ENCODE peak calls at places on chromosomes 11 and 22, in nine cellular contexts. Z, J, C, O, B, M, G, E and K are unnamed samples.

GRCh38 chr11:102006835-102007566 is 40.2 kb upstream of the CFAP300 start:
- DNase-seq in Z (no peak), J (no peak), C (no peak), O (no peak), B (no peak), M (no peak), G (no peak), E (no peak), K (no peak)

GRCh38 chr11:45400594-45400993 is 114.5 kb upstream of the SYT13 start:
- DNase-seq in Z (no peak), J (no peak), C (no peak), O (no peak), B (peak), M (peak), G (no peak), E (peak), K (no peak)

GRCh38 chr22:45201678-45202332 is 38.1 kb downstream of the NUP50 start:
- DNase-seq in Z (no peak), J (no peak), C (no peak), O (no peak), B (peak), M (peak), G (no peak), E (peak), K (no peak)

GRCh38 chr22:43627485-43628252 is 184.4 kb downstream of the EFCAB6 start:
- DNase-seq in Z (no peak), J (no peak), C (no peak), O (no peak), B (no peak), M (no peak), G (peak), E (no peak), K (no peak)

GRCh38 chr11:113242767-113243397 is 71.5 kb upstream of the TTC12 start:
- DNase-seq in Z (no peak), J (no peak), C (no peak), O (peak), B (peak), M (peak), G (peak), E (peak), K (no peak)

GRCh38 chr11:117976445-117976844 is 9.7 kb upstream of the IL10RA start:
- DNase-seq in Z (no peak), J (no peak), C (no peak), O (no peak), B (no peak), M (no peak), G (no peak), E (no peak), K (no peak)

GRCh38 chr22:31106001-31106571 is 1.3 kb downstream of the SELENOM start:
- DNase-seq in Z (peak), J (no peak), C (no peak), O (no peak), B (no peak), M (no peak), G (no peak), E (no peak), K (no peak)

GRCh38 chr22:25146311-25146710 is 53.3 kb upstream of the CRYBB3 start:
- DNase-seq in Z (no peak), J (no peak), C (no peak), O (no peak), B (no peak), M (peak), G (no peak), E (no peak), K (no peak)

GRCh38 chr11:639324-639977 is 2.4 kb downstream of the DRD4 start:
- DNase-seq in Z (no peak), J (no peak), C (no peak), O (no peak), B (no peak), M (no peak), G (no peak), E (no peak), K (no peak)

GRCh38 chr22:44660051-44660830 is 41.8 kb upstream of the PRR5 start:
- DNase-seq in Z (no peak), J (no peak), C (no peak), O (no peak), B (no peak), M (no peak), G (no peak), E (no peak), K (no peak)

GRCh38 chr11:46378296-46378695 is 3.2 kb upstream of the MDK start:
- DNase-seq in Z (no peak), J (no peak), C (no peak), O (no peak), B (no peak), M (no peak), G (no peak), E (no peak), K (no peak)

GRCh38 chr11:12290477-12290922 is 86.9 kb upstream of the PARVA start:
- DNase-seq in Z (no peak), J (no peak), C (no peak), O (no peak), B (peak), M (no peak), G (no peak), E (no peak), K (no peak)

GRCh38 chr11:36313750-36314500 is 17.8 kb downstream of the PRR5L start:
- DNase-seq in Z (no peak), J (no peak), C (no peak), O (no peak), B (no peak), M (no peak), G (no peak), E (no peak), K (no peak)

GRCh38 chr22:45965565-45965962 is 11.4 kb downstream of the WNT7B start:
- DNase-seq in Z (no peak), J (no peak), C (no peak), O (no peak), B (no peak), M (no peak), G (no peak), E (no peak), K (no peak)

GRCh38 chr22:49303061-49303735 is 524.5 kb downstream of the BRD1 start:
- DNase-seq in Z (peak), J (peak), C (no peak), O (no peak), B (no peak), M (no peak), G (no peak), E (no peak), K (no peak)

GRCh38 chr22:42282943-42283287 is 12.5 kb upstream of the TCF20 start:
- DNase-seq in Z (no peak), J (no peak), C (no peak), O (no peak), B (peak), M (no peak), G (no peak), E (no peak), K (no peak)

GRCh38 chr11:8809605-8810272 is 101.2 kb upstream of the AKIP1 start:
- DNase-seq in Z (no peak), J (no peak), C (no peak), O (no peak), B (no peak), M (no peak), G (no peak), E (no peak), K (no peak)
- H3K4me3 ChIP-seq in Z (peak), J (peak), C (no peak), O (no peak), B (peak), M (peak), G (peak), E (peak), K (no peak)

GRCh38 chr11:78205256-78205655 is 16.5 kb downstream of the USP35 start:
- DNase-seq in Z (no peak), J (no peak), C (no peak), O (no peak), B (no peak), M (no peak), G (no peak), E (no peak), K (no peak)

GRCh38 chr11:78200553-78200952 is 11.8 kb downstream of the USP35 start:
- DNase-seq in Z (no peak), J (no peak), C (no peak), O (no peak), B (no peak), M (no peak), G (no peak), E (no peak), K (no peak)

GRCh38 chr11:78203184-78203583 is 14.5 kb downstream of the USP35 start:
- DNase-seq in Z (no peak), J (no peak), C (peak), O (peak), B (no peak), M (no peak), G (no peak), E (no peak), K (no peak)

GRCh38 chr11:78201096-78201495 is 12.4 kb downstream of the USP35 start:
- DNase-seq in Z (no peak), J (no peak), C (no peak), O (no peak), B (no peak), M (no peak), G (no peak), E (no peak), K (no peak)

GRCh38 chr11:78202733-78203167 is 14.0 kb downstream of the USP35 start:
- DNase-seq in Z (no peak), J (no peak), C (peak), O (peak), B (no peak), M (no peak), G (no peak), E (no peak), K (no peak)
- H3K4me3 ChIP-seq in Z (no peak), J (no peak), C (peak), O (peak), B (no peak), M (no peak), G (no peak), E (no peak), K (no peak)

GRCh38 chr11:73137942-73138274 is 4.2 kb downstream of the FCHSD2 start:
- DNase-seq in Z (no peak), J (no peak), C (no peak), O (no peak), B (no peak), M (no peak), G (no peak), E (no peak), K (no peak)

GRCh38 chr11:73137262-73137941 is 4.7 kb downstream of the FCHSD2 start:
- DNase-seq in Z (no peak), J (no peak), C (no peak), O (no peak), B (no peak), M (no peak), G (no peak), E (no peak), K (no peak)

GRCh38 chr11:73139476-73140198 is 2.5 kb downstream of the FCHSD2 start:
- DNase-seq in Z (no peak), J (no peak), C (no peak), O (no peak), B (peak), M (peak), G (no peak), E (peak), K (no peak)

GRCh38 chr11:73140213-73141030 is 1.7 kb downstream of the FCHSD2 start:
- DNase-seq in Z (peak), J (no peak), C (no peak), O (peak), B (peak), M (peak), G (peak), E (peak), K (no peak)

GRCh38 chr11:73135346-73136284 is 6.5 kb downstream of the FCHSD2 start:
- DNase-seq in Z (no peak), J (no peak), C (no peak), O (no peak), B (peak), M (no peak), G (no peak), E (no peak), K (no peak)
- H3K4me3 ChIP-seq in Z (no peak), J (no peak), C (no peak), O (no peak), B (no peak), M (no peak), G (no peak), E (no peak), K (no peak)

GRCh38 chr11:95230054-95231034 is 658 bp downstream of the SESN3 start:
- DNase-seq in Z (peak), J (peak), C (peak), O (no peak), B (peak), M (peak), G (peak), E (peak), K (no peak)

GRCh38 chr11:95231126-95231880 is at the start of gene SESN3:
- DNase-seq in Z (peak), J (peak), C (peak), O (peak), B (peak), M (peak), G (peak), E (peak), K (peak)

GRCh38 chr11:95231881-95232605 is 1.0 kb upstream of the SESN3 start:
- DNase-seq in Z (peak), J (peak), C (peak), O (peak), B (peak), M (peak), G (peak), E (peak), K (no peak)

GRCh38 chr11:95228081-95228859 is 2.7 kb downstream of the SESN3 start:
- DNase-seq in Z (no peak), J (no peak), C (no peak), O (no peak), B (peak), M (peak), G (no peak), E (peak), K (no peak)

GRCh38 chr11:95229199-95230053 is 1.6 kb downstream of the SESN3 start:
- DNase-seq in Z (no peak), J (no peak), C (no peak), O (no peak), B (peak), M (peak), G (peak), E (peak), K (no peak)
- H3K4me3 ChIP-seq in Z (peak), J (peak), C (peak), O (peak), B (peak), M (peak), G (peak), E (peak), K (peak)

GRCh38 chr11:65454696-65455456 is 32.3 kb downstream of the NEAT1 start:
- DNase-seq in Z (peak), J (peak), C (peak), O (peak), B (peak), M (peak), G (peak), E (peak), K (peak)

GRCh38 chr11:65456418-65456817 is 33.8 kb downstream of the NEAT1 start:
- DNase-seq in Z (no peak), J (no peak), C (no peak), O (no peak), B (no peak), M (no peak), G (no peak), E (no peak), K (no peak)

GRCh38 chr11:65452806-65453490 is 30.4 kb downstream of the NEAT1 start:
- DNase-seq in Z (no peak), J (no peak), C (no peak), O (no peak), B (peak), M (peak), G (no peak), E (peak), K (no peak)

GRCh38 chr11:65459552-65459951 is 37.0 kb downstream of the NEAT1 start:
- DNase-seq in Z (no peak), J (no peak), C (no peak), O (no peak), B (no peak), M (no peak), G (peak), E (no peak), K (no peak)

DNA sequence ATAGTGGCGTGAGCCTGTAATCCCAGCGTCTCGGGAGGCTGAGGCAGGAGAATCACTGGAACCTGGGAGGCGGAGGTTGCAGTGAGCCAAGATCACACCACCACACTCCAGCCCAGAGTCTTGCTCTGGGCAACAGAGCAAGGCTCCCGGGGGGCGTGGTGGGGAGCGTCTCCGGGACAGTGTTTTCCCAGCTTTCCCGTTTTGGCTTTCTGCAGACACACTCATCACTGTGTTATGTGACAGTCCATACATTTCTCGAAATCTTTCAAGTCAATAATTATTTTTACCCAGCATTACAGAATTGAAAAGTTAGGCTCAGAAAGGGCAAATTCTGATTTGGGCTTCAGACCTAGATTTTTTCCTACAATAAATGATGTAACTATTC is 31.7 kb downstream of the NEAT1 start:
- DNase-seq in Z (no peak), J (no peak), C (no peak), O (no peak), B (peak), M (peak), G (no peak), E (peak), K (no peak)
- H3K4me3 ChIP-seq in Z (no peak), J (peak), C (peak), O (peak), B (no peak), M (peak), G (peak), E (peak), K (peak)

DNA sequence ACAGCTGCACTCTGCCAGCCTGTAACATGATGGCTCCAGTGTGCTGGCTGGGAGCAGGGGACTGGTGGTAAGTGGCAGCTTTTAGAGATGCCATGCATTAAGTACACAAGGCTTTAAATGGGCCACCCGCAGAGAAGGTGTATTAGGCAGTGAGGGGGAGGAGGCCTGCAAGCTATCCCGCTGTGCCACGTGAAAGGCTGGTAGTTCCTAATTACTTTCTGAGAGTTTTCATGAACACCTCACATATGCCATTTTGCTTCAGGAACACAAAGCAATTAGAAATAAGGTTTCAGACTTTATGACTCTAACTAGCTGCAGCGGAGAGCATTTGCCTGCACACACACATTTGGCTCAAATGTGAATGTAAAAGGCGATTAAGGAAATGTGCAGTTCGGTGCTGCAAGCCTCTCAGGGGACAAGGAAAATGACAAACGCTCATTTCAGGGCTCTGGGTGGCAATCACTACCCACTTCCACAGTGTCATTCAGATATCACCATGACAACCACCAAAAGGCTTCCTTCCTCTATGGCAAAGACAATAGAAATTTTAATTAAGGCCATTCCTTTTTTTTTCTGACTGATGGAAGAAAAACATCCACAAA is 116.7 kb downstream of the PLEKHA7 start:
- DNase-seq in Z (no peak), J (no peak), C (no peak), O (no peak), B (no peak), M (no peak), G (peak), E (no peak), K (no peak)
- H3K4me3 ChIP-seq in Z (no peak), J (no peak), C (no peak), O (no peak), B (no peak), M (no peak), G (peak), E (no peak), K (no peak)

DNA sequence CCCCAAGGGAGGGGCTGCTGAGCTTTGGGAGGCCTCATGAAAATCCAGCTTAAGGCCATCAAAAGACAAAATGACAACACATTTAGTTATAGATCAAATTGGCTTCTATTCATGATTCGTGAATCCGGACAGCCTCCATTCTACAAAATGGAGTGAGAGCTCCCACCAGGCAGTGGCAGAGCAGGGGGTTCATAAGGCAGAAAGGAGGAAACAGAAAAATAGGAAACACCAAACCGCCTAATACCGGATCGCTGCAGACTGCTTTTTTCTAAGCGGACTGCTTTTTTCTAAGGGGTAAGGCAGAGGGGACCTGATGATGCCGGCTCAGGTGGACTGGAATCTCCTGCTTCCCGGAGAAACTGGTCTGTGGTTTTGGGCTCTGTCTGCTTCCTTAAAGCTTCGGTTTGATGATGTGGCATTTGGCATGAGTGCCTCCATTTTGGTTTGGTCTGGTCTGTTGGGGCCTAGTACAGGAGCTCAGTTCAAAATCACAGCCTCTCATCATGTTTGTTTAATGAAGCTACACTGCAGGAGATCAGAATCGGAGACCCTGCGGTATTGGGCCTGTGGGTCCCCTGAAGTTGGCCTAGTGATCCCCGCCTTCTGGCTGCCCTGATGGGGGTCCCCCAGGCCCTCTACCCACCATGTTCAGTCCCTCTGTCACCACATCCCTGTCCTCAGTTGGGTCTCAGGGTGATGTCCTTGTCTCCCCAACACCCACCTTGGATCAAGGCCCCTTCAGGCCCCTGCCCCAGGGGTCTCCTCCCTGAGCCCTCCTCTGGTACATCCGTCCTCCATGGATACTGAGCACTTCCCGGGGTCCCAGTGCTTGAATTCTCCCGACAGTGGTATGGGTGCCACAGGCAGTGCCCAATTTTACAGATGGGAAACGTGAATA is 1.2 kb downstream of the ALDH3B1 start:
- DNase-seq in Z (no peak), J (no peak), C (no peak), O (no peak), B (no peak), M (no peak), G (no peak), E (no peak), K (no peak)
- H3K4me3 ChIP-seq in Z (no peak), J (no peak), C (no peak), O (no peak), B (no peak), M (peak), G (no peak), E (peak), K (no peak)

GRCh38 chr11:64864135-64864472 is 14.3 kb downstream of the EHD1 start:
- DNase-seq in Z (no peak), J (no peak), C (no peak), O (no peak), B (no peak), M (no peak), G (no peak), E (no peak), K (no peak)

GRCh38 chr11:64865286-64866172 is 12.9 kb downstream of the EHD1 start:
- DNase-seq in Z (no peak), J (no peak), C (no peak), O (no peak), B (peak), M (peak), G (no peak), E (peak), K (peak)

GRCh38 chr11:64862914-64863313 is 15.5 kb downstream of the EHD1 start:
- DNase-seq in Z (peak), J (no peak), C (no peak), O (no peak), B (peak), M (no peak), G (no peak), E (peak), K (no peak)

GRCh38 chr11:64864473-64865285 is 13.7 kb downstream of the EHD1 start:
- DNase-seq in Z (peak), J (peak), C (no peak), O (no peak), B (peak), M (peak), G (no peak), E (peak), K (no peak)

GRCh38 chr11:64863381-64864060 is 14.9 kb downstream of the EHD1 start:
- DNase-seq in Z (no peak), J (no peak), C (no peak), O (no peak), B (peak), M (peak), G (no peak), E (peak), K (no peak)
- H3K4me3 ChIP-seq in Z (no peak), J (no peak), C (peak), O (peak), B (no peak), M (no peak), G (no peak), E (no peak), K (peak)